ENCODE peak calls at places on chromosome 19, in five cellular contexts. G, F, P, W and K are unnamed samples.

GRCh38 chr19:4969772-4970531 is 1.0 kb downstream of the KDM4B start:
- DNase-seq in P (no peak), W (peak), G (peak), F (peak), K (peak)

GRCh38 chr19:49056101-49056901 is 1.2 kb downstream of the CGB7 start:
- DNase-seq in P (peak), W (peak), F (peak), G (peak), K (peak)

GRCh38 chr19:12052057-12052570 is 647 bp downstream of the ZNF878 start:
- DNase-seq in G (no peak), P (no peak), W (peak), F (no peak), K (peak)

GRCh38 chr19:45051929-45052579 is 13.2 kb downstream of the CLASRP start:
- DNase-seq in W (no peak), P (no peak), F (no peak), G (no peak), K (no peak)

GRCh38 chr19:14383898-14384669 is 2.8 kb downstream of the ADGRE5 start:
- DNase-seq in P (no peak), F (no peak), W (no peak), G (no peak), K (peak)

GRCh38 chr19:56116606-56117005 is 4.5 kb downstream of the ZNF787 start:
- DNase-seq in W (no peak), P (no peak), F (no peak), G (no peak), K (no peak)

GRCh38 chr19:46069841-46070341 is 29.1 kb upstream of the IGFL4 start:
- DNase-seq in W (no peak), F (no peak), P (no peak), G (no peak), K (peak)

GRCh38 chr19:42285546-42285945 is 16.4 kb upstream of the PRR19 start:
- DNase-seq in P (no peak), W (no peak), G (no peak), F (peak), K (no peak)

GRCh38 chr19:12952488-12953455 is 4.3 kb downstream of the GADD45GIP1 start:
- DNase-seq in P (no peak), G (no peak), W (peak), F (no peak), K (peak)

GRCh38 chr19:9847087-9847671 is 12.1 kb downstream of the PIN1 start:
- DNase-seq in P (peak), F (peak), W (peak), G (no peak), K (peak)

GRCh38 chr19:38183227-38183914 is 40.7 kb downstream of the DPF1 start:
- DNase-seq in P (no peak), G (no peak), W (no peak), F (peak), K (no peak)

GRCh38 chr19:750640-751423 is at the start of gene MISP:
- DNase-seq in G (no peak), F (no peak), P (no peak), W (no peak), K (peak)

GRCh38 chr19:4641132-4641531 is 1.8 kb downstream of the TNFAIP8L1 start:
- DNase-seq in F (no peak), G (no peak), P (no peak), W (no peak), K (no peak)

GRCh38 chr19:13098291-13099072 is 4.2 kb downstream of the LYL1 start:
- DNase-seq in P (no peak), G (no peak), F (peak), W (no peak), K (peak)

GRCh38 chr19:6092329-6093286 is 17.7 kb downstream of the RFX2 start:
- DNase-seq in G (no peak), F (peak), W (no peak), P (peak), K (peak)

DNA sequence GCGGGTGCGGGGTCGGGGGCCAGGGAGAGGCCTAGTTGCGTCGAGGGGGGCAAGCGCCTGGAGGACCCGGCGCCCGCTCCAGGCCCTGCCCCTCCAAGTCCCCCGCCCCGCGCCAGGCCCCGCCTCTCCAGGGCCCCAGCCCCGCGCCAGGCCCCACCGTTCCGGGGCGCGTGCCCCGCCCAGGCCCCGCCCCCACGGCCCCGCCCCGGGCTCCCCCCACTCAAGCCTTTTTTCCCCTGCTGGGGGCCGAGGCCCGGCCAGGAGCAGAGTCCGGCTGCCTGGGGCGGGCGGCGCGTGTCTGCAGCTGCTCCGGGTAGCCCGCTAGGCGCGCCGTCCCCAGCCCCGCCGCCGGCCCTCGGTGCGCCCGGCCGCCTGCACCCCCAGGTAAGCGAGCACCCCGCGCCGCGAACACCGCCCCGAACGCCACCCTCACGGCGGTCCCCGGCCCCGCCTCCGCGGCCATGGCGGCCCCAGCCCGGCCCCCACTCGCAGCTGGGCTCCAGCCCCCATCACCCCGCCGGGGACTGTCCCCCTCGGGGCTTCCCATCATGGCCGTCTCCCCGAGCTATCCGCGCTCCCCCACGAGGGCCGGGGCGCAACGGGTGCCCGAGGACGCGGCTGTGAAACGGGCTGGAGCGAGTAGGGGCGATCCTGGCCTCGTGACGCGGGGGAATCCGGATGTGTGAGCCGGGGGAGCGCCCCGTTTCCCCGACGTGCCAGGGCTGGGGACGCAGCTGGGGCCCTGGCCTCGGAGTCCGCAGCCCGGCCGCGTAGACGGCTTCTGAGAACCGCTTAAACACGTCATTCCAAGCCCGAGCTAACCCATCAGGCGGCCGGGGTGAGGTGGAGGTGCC is at the start of gene CERS4:
- DNase-seq in G (no peak), P (no peak), F (peak), W (peak), K (peak)
- TF ChIP-seq EZH2phosphoT487 in G (no peak), P (no peak), F (no peak), W (no peak), K (no peak)

GRCh38 chr19:58401825-58402433 is 6.5 kb downstream of the RNF225 start:
- DNase-seq in F (no peak), G (no peak), W (no peak), P (no peak), K (no peak)

GRCh38 chr19:58409010-58409790 is 751 bp downstream of the ZNF584 start:
- DNase-seq in G (no peak), F (peak), W (peak), P (no peak), K (peak)

GRCh38 chr19:58407658-58408151 is 744 bp upstream of the ZNF584 start:
- DNase-seq in G (no peak), F (peak), W (no peak), P (no peak), K (no peak)

GRCh38 chr19:58408152-58409009 is at the start of gene ZNF584:
- DNase-seq in W (peak), P (peak), G (peak), F (peak), K (peak)

DNA sequence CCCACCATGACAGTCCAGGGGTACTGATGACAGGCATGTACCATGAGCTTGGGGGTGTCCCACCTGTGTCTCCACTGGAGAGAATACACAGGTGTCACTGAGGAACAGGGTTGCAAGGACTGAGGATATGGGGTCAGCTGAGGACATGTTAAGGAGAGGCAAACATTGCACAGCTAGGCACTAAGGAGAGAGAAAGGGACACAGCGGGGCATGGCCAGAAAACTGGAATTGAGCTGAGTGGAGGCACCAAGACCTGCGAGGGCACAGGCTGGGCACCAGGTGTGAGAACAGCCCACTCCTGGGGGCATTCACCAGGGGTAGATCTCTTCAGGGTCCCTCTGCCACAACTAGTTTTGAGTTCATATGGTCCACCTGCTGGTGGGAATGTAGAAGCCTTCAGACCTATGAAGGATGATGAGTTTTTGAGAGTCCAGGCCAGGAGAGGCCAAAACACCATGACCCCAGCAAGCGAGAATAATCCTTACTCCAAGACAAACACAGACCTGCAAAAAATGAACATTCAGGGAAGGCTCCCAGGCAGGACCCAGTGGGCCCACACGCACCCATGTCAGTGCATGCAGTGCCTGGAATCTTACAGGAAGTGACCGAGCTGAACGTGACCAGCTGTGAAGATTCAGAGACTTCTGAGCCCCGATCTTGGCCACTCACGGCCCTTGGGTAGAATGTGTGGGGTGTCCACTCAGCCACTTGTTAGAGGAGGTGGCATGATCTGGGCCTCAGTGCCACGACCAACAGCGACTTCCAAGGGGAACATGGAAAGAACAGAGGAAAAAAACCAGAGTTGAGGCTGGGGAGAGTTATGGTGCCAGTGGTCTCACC is 1.4 kb upstream of the ZNF584 start:
- DNase-seq in G (no peak), W (no peak), F (peak), P (no peak), K (no peak)
- TF ChIP-seq CTCF in G (no peak), W (peak), F (peak), P (peak), K (peak)

GRCh38 chr19:33285441-33285927 is 16.9 kb downstream of the CEBPA start:
- DNase-seq in F (no peak), W (no peak), P (no peak), G (no peak), K (no peak)
- H3K9ac ChIP-seq in F (no peak), W (no peak), P (no peak), G (no peak), K (no peak)

DNA sequence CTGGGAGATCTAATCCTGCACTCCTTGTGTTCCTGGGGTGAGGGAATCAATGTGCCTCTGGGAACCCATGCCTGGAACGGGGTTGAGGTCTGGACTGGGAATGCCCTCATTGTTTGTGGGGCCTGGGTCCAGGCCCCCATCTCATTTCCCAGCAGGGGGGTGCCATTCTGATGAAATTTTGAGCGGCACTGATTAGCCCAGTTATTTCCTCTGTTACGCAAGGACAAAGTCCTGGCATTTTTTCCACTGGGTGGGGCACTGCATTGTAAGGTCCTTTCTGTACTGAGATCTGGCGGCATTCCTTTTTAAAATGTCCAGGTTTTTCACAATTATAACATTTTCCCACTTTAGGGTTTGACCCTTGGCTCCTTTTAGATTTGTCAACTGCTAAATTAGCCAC is 14.8 kb downstream of the FPR3 start:
- DNase-seq in G (no peak), W (no peak), F (no peak), P (no peak), K (peak)
- TF ChIP-seq EZH2phosphoT487 in G (no peak), W (no peak), F (no peak), P (no peak), K (no peak)

GRCh38 chr19:43820098-43820860 is 6.8 kb upstream of the ZNF283 start:
- DNase-seq in F (no peak), W (peak), P (no peak), G (no peak), K (no peak)
- TF ChIP-seq CTCF in F (no peak), W (no peak), P (no peak), G (no peak), K (no peak)

GRCh38 chr19:3403489-3404323 is 37.3 kb downstream of the NFIC start:
- DNase-seq in F (no peak), P (no peak), W (peak), G (no peak), K (no peak)
- H3K9ac ChIP-seq in F (no peak), P (no peak), W (no peak), G (no peak), K (no peak)

GRCh38 chr19:1975081-1975480 is 34.1 kb downstream of the CSNK1G2 start:
- DNase-seq in F (no peak), W (no peak), G (no peak), P (no peak), K (no peak)

GRCh38 chr19:1970806-1971502 is 30.0 kb downstream of the CSNK1G2 start:
- DNase-seq in W (no peak), P (no peak), G (no peak), F (no peak), K (peak)

GRCh38 chr19:1978346-1978894 is 37.1 kb downstream of the BTBD2 start:
- DNase-seq in P (no peak), F (no peak), W (no peak), G (no peak), K (no peak)

GRCh38 chr19:1977116-1977515 is 36.1 kb downstream of the CSNK1G2 start:
- DNase-seq in W (no peak), F (no peak), G (no peak), P (no peak), K (no peak)

GRCh38 chr19:1974381-1975066 is 33.6 kb downstream of the CSNK1G2 start:
- DNase-seq in F (no peak), G (no peak), W (no peak), P (no peak), K (no peak)
- TF ChIP-seq EZH2phosphoT487 in F (no peak), G (no peak), W (no peak), P (no peak), K (no peak)

GRCh38 chr19:7149956-7150705 is 80.6 kb downstream of the ZNF557 start:
- DNase-seq in F (no peak), G (no peak), W (peak), P (no peak), K (no peak)
- TF ChIP-seq CTCF in F (no peak), G (no peak), W (no peak), P (no peak), K (no peak)

GRCh38 chr19:19334063-19334988 is 13.7 kb downstream of the MAU2 start:
- DNase-seq in F (no peak), P (no peak), W (no peak), G (no peak), K (no peak)
- H3K9ac ChIP-seq in F (peak), P (no peak), W (no peak), G (no peak), K (no peak)

DNA sequence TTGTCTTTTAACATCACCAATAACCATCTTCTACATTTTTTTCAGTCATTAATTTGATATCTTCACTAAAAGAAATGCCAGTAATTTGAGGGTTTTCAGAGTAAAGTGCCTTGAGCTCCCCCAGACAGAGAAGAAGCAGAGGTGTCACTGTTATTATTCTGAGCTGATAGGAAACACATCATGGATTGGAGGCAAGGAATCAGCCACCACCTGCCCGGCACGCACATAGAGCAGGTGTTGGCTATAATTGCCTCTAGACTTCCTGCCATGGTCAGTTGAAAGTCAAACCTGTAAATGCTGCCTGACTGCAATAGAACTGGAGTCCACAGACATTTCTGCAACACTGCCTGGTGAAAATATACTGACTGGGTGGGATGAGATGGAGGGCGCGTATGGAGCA is 776.6 kb downstream of the UQCRFS1 start:
- DNase-seq in W (no peak), G (peak), P (no peak), F (no peak), K (no peak)
- TF ChIP-seq EZH2phosphoT487 in W (no peak), G (no peak), P (no peak), F (no peak), K (no peak)